ENCODE peak calls at places on chromosomes 12 and 14, in nine cellular contexts. One of them, this sample, is unnamed.

GRCh38 chr14:105253329-105253682 is 5.0 kb downstream of the BTBD6 start:
- DNase-seq in H1: no peak
- DNase-seq in HepG2: no peak
- DNase-seq in SK-N-SH: no peak
- DNase-seq in K562: no peak
- DNase-seq in endothelial cell of umbilical vein: no peak
- DNase-seq in HCT116: no peak
- DNase-seq in A549: no peak
- DNase-seq in GM12878: no peak
- DNase-seq in this sample: no peak

GRCh38 chr12:2212971-2213869 is 160.4 kb downstream of the CACNA1C start:
- DNase-seq in GM12878: no peak
- DNase-seq in SK-N-SH: peak; percentile 81
- DNase-seq in K562: no peak
- DNase-seq in A549: no peak
- DNase-seq in HCT116: no peak
- DNase-seq in HepG2: no peak
- DNase-seq in H1: no peak
- DNase-seq in endothelial cell of umbilical vein: no peak
- DNase-seq in this sample: no peak

GRCh38 chr14:65927871-65928270 is 515.3 kb downstream of the FUT8 start:
- DNase-seq in A549: no peak
- DNase-seq in HepG2: no peak
- DNase-seq in H1: no peak
- DNase-seq in K562: peak; percentile 1
- DNase-seq in GM12878: no peak
- DNase-seq in SK-N-SH: no peak
- DNase-seq in HCT116: no peak
- DNase-seq in endothelial cell of umbilical vein: no peak
- DNase-seq in this sample: no peak

GRCh38 chr12:26870491-26871419 is 37.8 kb upstream of the ITPR2 start:
- DNase-seq in A549: peak; percentile 26
- DNase-seq in H1: no peak
- DNase-seq in K562: no peak
- DNase-seq in SK-N-SH: peak; percentile 53
- DNase-seq in HepG2: no peak
- DNase-seq in HCT116: peak; percentile 33
- DNase-seq in endothelial cell of umbilical vein: peak; percentile 96
- DNase-seq in GM12878: peak; percentile 35
- DNase-seq in this sample: peak; percentile 85

GRCh38 chr12:109192358-109192757 is 76.0 kb downstream of the ACACB start:
- DNase-seq in K562: no peak
- DNase-seq in A549: peak; percentile 91
- DNase-seq in H1: no peak
- DNase-seq in SK-N-SH: no peak
- DNase-seq in HCT116: no peak
- DNase-seq in HepG2: no peak
- DNase-seq in GM12878: no peak
- DNase-seq in endothelial cell of umbilical vein: no peak
- DNase-seq in this sample: no peak

GRCh38 chr14:61627612-61628011 is 67.7 kb upstream of the HIF1A start:
- DNase-seq in H1: no peak
- DNase-seq in HepG2: no peak
- DNase-seq in GM12878: no peak
- DNase-seq in SK-N-SH: no peak
- DNase-seq in HCT116: no peak
- DNase-seq in K562: no peak
- DNase-seq in A549: no peak
- DNase-seq in endothelial cell of umbilical vein: no peak
- DNase-seq in this sample: no peak

GRCh38 chr14:94330432-94330831 is 7.3 kb upstream of the SERPINA6 start:
- DNase-seq in K562: no peak
- DNase-seq in endothelial cell of umbilical vein: no peak
- DNase-seq in SK-N-SH: no peak
- DNase-seq in HepG2: no peak
- DNase-seq in GM12878: no peak
- DNase-seq in H1: peak; percentile 27
- DNase-seq in HCT116: no peak
- DNase-seq in A549: no peak
- DNase-seq in this sample: no peak

GRCh38 chr14:97634786-97635185 is 837.6 kb downstream of the VRK1 start:
- DNase-seq in HepG2: no peak
- DNase-seq in H1: no peak
- DNase-seq in endothelial cell of umbilical vein: no peak
- DNase-seq in GM12878: no peak
- DNase-seq in HCT116: no peak
- DNase-seq in SK-N-SH: no peak
- DNase-seq in K562: no peak
- DNase-seq in A549: peak; percentile 11
- DNase-seq in this sample: no peak

GRCh38 chr12:53996188-53996885 is 3.6 kb upstream of the HOXC9 start:
- DNase-seq in HCT116: no peak
- DNase-seq in A549: no peak
- DNase-seq in endothelial cell of umbilical vein: no peak
- DNase-seq in GM12878: no peak
- DNase-seq in HepG2: no peak
- DNase-seq in K562: peak; percentile 53
- DNase-seq in H1: peak; percentile 67
- DNase-seq in SK-N-SH: no peak
- DNase-seq in this sample: no peak

GRCh38 chr12:130929363-130929762 is 24.3 kb upstream of the ADGRD1 start:
- DNase-seq in SK-N-SH: no peak
- DNase-seq in HepG2: no peak
- DNase-seq in GM12878: no peak
- DNase-seq in A549: no peak
- DNase-seq in endothelial cell of umbilical vein: no peak
- DNase-seq in H1: no peak
- DNase-seq in HCT116: no peak
- DNase-seq in K562: no peak
- DNase-seq in this sample: no peak

GRCh38 chr12:19546611-19547162 is 107.4 kb downstream of the AEBP2 start:
- DNase-seq in K562: no peak
- DNase-seq in H1: no peak
- DNase-seq in HepG2: no peak
- DNase-seq in endothelial cell of umbilical vein: peak; percentile 92
- DNase-seq in HCT116: no peak
- DNase-seq in A549: no peak
- DNase-seq in GM12878: no peak
- DNase-seq in SK-N-SH: no peak
- DNase-seq in this sample: no peak

GRCh38 chr12:76957306-76957705 is 78.5 kb upstream of the CSRP2 start:
- DNase-seq in A549: no peak
- DNase-seq in H1: no peak
- DNase-seq in GM12878: no peak
- DNase-seq in endothelial cell of umbilical vein: no peak
- DNase-seq in K562: no peak
- DNase-seq in HCT116: no peak
- DNase-seq in HepG2: no peak
- DNase-seq in SK-N-SH: no peak
- DNase-seq in this sample: no peak

DNA sequence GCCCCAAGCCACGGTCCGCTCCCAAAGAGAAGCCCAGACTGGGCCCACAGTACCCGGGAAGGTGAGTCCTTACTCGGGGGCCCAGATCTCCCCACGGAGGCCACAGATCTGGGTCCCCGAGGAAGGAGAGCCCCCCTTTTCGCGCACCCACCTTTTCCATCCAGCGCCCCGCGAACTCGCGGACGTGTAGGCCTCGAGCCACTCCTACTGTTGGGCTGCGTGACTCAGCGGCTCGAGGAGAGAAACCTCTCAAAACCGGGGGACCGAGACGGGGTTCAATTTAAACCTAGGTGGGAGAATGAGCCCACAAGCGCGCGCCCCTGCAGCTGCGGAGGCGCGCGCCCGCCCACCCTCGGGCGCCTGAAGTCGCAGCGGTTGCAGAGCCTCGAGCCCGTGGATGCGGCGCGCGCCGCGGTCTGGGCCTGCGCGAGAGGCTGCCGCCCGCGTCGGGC is 6.3 kb downstream of the SIX6 start:
- DNase-seq in GM12878: no peak
- DNase-seq in K562: no peak
- DNase-seq in endothelial cell of umbilical vein: no peak
- DNase-seq in H1: no peak
- DNase-seq in SK-N-SH: no peak
- DNase-seq in A549: no peak
- DNase-seq in HCT116: no peak
- DNase-seq in HepG2: no peak
- DNase-seq in this sample: no peak
- H3K4me3 ChIP-seq in GM12878: no peak overlapping the region
- H3K4me3 ChIP-seq in K562: no peak overlapping the region
- H3K4me3 ChIP-seq in endothelial cell of umbilical vein: no peak overlapping the region
- H3K4me3 ChIP-seq in H1: peak overlapping the region; percentile 35
- H3K4me3 ChIP-seq in SK-N-SH: peak overlapping the region; percentile 77
- H3K4me3 ChIP-seq in A549: peak overlapping the region; percentile 62
- H3K4me3 ChIP-seq in HCT116: no peak overlapping the region
- H3K4me3 ChIP-seq in HepG2: no peak overlapping the region
- H3K4me3 ChIP-seq in this sample: no peak overlapping the region

GRCh38 chr12:68043446-68043845 is 54.2 kb downstream of the IFNG-AS1 start:
- DNase-seq in endothelial cell of umbilical vein: no peak
- DNase-seq in H1: no peak
- DNase-seq in HCT116: no peak
- DNase-seq in A549: no peak
- DNase-seq in GM12878: no peak
- DNase-seq in K562: no peak
- DNase-seq in SK-N-SH: no peak
- DNase-seq in HepG2: no peak
- DNase-seq in this sample: no peak

GRCh38 chr12:68042212-68042699 is 53.0 kb downstream of the IFNG-AS1 start:
- DNase-seq in A549: no peak
- DNase-seq in SK-N-SH: no peak
- DNase-seq in K562: no peak
- DNase-seq in GM12878: peak; percentile 65
- DNase-seq in HepG2: peak; percentile 3
- DNase-seq in H1: no peak
- DNase-seq in HCT116: no peak
- DNase-seq in endothelial cell of umbilical vein: no peak
- DNase-seq in this sample: peak; percentile 11

GRCh38 chr12:68037616-68038255 is 48.5 kb downstream of the IFNG-AS1 start:
- DNase-seq in SK-N-SH: no peak
- DNase-seq in endothelial cell of umbilical vein: no peak
- DNase-seq in A549: no peak
- DNase-seq in K562: no peak
- DNase-seq in GM12878: no peak
- DNase-seq in HCT116: no peak
- DNase-seq in HepG2: no peak
- DNase-seq in H1: no peak
- DNase-seq in this sample: no peak

GRCh38 chr12:68038650-68039049 is 49.4 kb downstream of the IFNG-AS1 start:
- DNase-seq in H1: no peak
- DNase-seq in GM12878: no peak
- DNase-seq in K562: peak; percentile 68
- DNase-seq in SK-N-SH: no peak
- DNase-seq in HepG2: no peak
- DNase-seq in HCT116: no peak
- DNase-seq in A549: no peak
- DNase-seq in endothelial cell of umbilical vein: no peak
- DNase-seq in this sample: no peak

DNA sequence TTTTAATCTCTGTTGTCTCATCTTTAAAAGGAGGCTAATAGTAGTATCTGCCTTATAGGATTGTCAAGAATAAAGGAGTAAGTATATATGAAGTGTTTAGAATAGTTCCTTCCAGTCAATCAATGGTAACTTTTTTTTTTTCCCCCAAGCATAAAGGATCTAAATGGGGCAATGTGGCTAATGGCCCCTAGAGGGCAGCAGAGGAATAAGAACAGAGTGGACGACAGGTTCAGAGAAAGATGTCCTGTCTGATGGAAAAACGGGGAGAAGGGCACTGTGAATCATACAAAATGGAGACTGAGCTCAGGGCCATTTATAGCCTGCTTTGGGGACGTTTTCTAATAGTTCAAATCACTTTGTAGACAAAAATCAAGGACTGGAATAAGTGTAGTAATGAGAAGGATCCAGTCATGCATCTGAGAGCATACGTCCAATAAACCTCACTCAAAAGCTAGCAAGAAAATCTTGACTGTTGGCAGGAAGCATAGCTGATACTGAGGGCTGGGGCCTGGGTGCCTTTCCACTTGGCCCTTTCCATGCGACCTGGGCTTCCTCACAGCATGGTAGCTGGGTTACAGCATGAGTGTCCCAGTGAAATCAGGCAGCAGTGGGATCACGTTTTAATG is 51.3 kb downstream of the IFNG-AS1 start:
- DNase-seq in GM12878: peak; percentile 26
- DNase-seq in K562: peak; percentile 79
- DNase-seq in SK-N-SH: peak; percentile 72
- DNase-seq in H1: peak; percentile 67
- DNase-seq in A549: peak; percentile 76
- DNase-seq in endothelial cell of umbilical vein: peak; percentile 70
- DNase-seq in HepG2: peak; percentile 53
- DNase-seq in HCT116: peak; percentile 65
- DNase-seq in this sample: peak; percentile 78
- TF ChIP-seq CTCF in GM12878: peak; percentile 80
- TF ChIP-seq CTCF in K562: peak; percentile 63
- TF ChIP-seq CTCF in SK-N-SH: peak; percentile 97
- TF ChIP-seq CTCF in H1: peak; percentile 81
- TF ChIP-seq CTCF in A549: peak; percentile 87
- TF ChIP-seq CTCF in endothelial cell of umbilical vein: peak; percentile 70
- TF ChIP-seq CTCF in HepG2: peak; percentile 75
- TF ChIP-seq CTCF in HCT116: peak; percentile 61
- TF ChIP-seq CTCF in this sample: peak; percentile 91

DNA sequence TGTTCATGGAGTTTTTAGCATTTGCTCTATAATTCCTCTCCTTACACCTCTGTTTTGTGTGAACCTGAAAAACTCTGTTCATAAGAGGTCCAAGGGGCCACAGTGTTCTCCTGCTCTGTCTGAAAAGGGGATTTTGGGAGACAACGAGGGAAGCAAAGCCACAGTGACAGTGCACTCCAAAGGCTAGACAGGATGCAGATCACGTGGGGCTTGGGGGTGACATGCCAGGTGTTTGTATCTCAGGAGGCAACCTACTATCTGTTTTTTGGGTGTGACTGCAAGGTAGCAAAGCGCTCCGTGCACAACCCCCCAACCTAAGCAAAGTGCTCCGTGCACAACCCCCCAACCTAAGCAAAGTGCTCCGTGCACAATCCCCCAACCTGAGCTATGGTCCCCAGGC is 5.1 kb upstream of the CHD4 start:
- DNase-seq in K562: peak; percentile 59
- DNase-seq in A549: no peak
- DNase-seq in HepG2: no peak
- DNase-seq in GM12878: no peak
- DNase-seq in HCT116: no peak
- DNase-seq in endothelial cell of umbilical vein: no peak
- DNase-seq in SK-N-SH: no peak
- DNase-seq in H1: no peak
- DNase-seq in this sample: no peak
- TF ChIP-seq MAX in K562: no peak
- TF ChIP-seq MAX in A549: no peak
- TF ChIP-seq MAX in HepG2: no peak
- TF ChIP-seq MAX in GM12878: no peak
- TF ChIP-seq MAX in HCT116: no peak
- TF ChIP-seq MAX in endothelial cell of umbilical vein: no peak
- TF ChIP-seq MAX in SK-N-SH: no peak
- TF ChIP-seq MAX in H1: no peak
- TF ChIP-seq MAX in this sample: no peak

DNA sequence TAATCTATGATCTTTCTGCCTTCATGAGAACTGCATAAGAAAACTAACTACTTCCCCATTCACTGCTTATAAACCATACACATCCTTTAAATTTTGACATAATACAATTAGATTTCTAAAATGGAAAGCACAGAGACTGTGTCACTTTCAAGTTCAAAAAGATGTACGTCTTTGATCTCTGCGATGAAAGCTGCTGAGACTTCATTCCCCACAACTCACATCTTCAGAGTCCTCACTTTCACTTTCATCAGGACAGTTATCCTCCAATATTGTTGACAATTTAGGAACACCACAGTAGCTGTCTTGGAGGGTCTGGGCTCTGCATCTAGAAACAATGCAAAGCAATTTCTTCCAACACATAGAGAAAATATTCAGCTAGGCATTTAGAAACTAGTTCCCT is 47.9 kb upstream of the KCNC2 start:
- DNase-seq in GM12878: no peak
- DNase-seq in SK-N-SH: no peak
- DNase-seq in HepG2: no peak
- DNase-seq in HCT116: no peak
- DNase-seq in K562: no peak
- DNase-seq in endothelial cell of umbilical vein: no peak
- DNase-seq in A549: no peak
- DNase-seq in H1: no peak
- DNase-seq in this sample: no peak
- H3K4me3 ChIP-seq in GM12878: no peak overlapping the region
- H3K4me3 ChIP-seq in SK-N-SH: peak overlapping the region; percentile 45
- H3K4me3 ChIP-seq in HepG2: no peak overlapping the region
- H3K4me3 ChIP-seq in HCT116: no peak overlapping the region
- H3K4me3 ChIP-seq in K562: no peak overlapping the region
- H3K4me3 ChIP-seq in endothelial cell of umbilical vein: no peak overlapping the region
- H3K4me3 ChIP-seq in A549: no peak overlapping the region
- H3K4me3 ChIP-seq in H1: no peak overlapping the region
- H3K4me3 ChIP-seq in this sample: no peak overlapping the region